ENCODE peak calls at places on chromosomes 6 and 20, in four cellular contexts. T is K562, S is HepG2, M is Panc1. G is an unnamed sample.

GRCh38 chr6:90701146-90701781 is 114.4 kb upstream of the MAP3K7 start:
- DNase-seq in M (no peak), S (no peak), T (no peak), G (no peak)

GRCh38 chr6:18400831-18401446 is 13.8 kb downstream of the RNF144B start:
- DNase-seq in T (no peak), S (no peak), M (no peak), G (no peak)

GRCh38 chr20:46202758-46203509 is 84.8 kb downstream of the CD40 start:
- DNase-seq in T (no peak), S (no peak), M (no peak), G (no peak)

GRCh38 chr6:169858935-169859351 is 107.5 kb downstream of the ERMARD start:
- DNase-seq in S (no peak), T (no peak), M (no peak), G (no peak)

GRCh38 chr6:113632220-113632864 is 224.8 kb upstream of the MARCKS start:
- DNase-seq in M (peak), S (peak), T (no peak), G (peak)

GRCh38 chr20:52104546-52105044 is 87.0 kb downstream of the ZFP64 start:
- DNase-seq in M (no peak), T (no peak), S (no peak), G (no peak)

GRCh38 chr6:22363166-22363965 is 66.5 kb upstream of the PRL start:
- DNase-seq in M (peak), S (peak), T (no peak), G (no peak)

GRCh38 chr6:144006731-144007454 is 1.2 kb downstream of the PLAGL1 start:
- DNase-seq in M (no peak), S (no peak), T (peak), G (peak)

GRCh38 chr6:51473996-51474975 is 613.1 kb downstream of the PKHD1 start:
- DNase-seq in M (no peak), T (no peak), S (no peak), G (no peak)

GRCh38 chr20:63898882-63899558 is 4.1 kb downstream of the DNAJC5 start:
- DNase-seq in S (no peak), T (no peak), M (no peak), G (no peak)

GRCh38 chr20:63895886-63896135 is 885 bp downstream of the DNAJC5 start:
- DNase-seq in M (no peak), T (no peak), S (no peak), G (no peak)

GRCh38 chr20:63900373-63900772 is 5.4 kb downstream of the DNAJC5 start:
- DNase-seq in S (no peak), M (no peak), T (no peak), G (no peak)

GRCh38 chr20:63896136-63896890 is 1.4 kb downstream of the DNAJC5 start:
- DNase-seq in T (peak), S (peak), M (no peak), G (no peak)

DNA sequence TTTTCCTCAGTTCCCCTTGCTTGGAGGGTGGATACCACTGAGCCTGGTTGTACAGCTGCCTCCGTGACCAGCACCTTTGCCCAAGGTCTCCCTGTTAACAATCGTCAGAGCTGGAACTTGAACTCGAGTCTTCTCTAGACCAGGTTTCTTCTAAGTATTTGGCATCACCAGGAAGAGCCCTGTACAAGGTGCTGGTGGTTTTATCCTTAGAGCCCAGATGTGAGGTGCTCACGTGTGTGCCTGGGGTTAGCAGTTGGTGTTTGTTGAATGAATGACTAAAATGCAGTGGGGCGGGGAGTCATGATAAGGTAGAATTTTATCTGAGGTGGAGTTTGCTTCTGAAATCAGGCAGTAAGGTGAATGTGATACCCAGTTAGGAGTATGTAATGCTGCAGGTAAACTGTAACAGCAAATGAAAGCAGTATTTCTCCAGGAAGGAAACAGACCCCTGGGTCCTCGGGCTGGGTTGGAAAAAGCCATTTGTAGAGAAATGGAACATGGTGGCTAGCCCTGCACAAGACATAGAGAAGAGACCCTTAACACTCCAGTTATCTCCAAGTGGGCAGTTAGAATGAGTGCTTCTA is 3.1 kb downstream of the DNAJC5 start:
- DNase-seq in S (no peak), T (no peak), M (no peak), G (no peak)
- TF ChIP-seq TCF7L2 in S (no peak), T (no peak), M (no peak), G (no peak)

GRCh38 chr6:125728739-125729138 is 20.7 kb upstream of the HEY2 start:
- DNase-seq in M (no peak), S (no peak), T (no peak), G (no peak)
- TF ChIP-seq TCF7L2 in M (no peak), S (no peak), T (no peak), G (no peak)

GRCh38 chr6:39387785-39388184 is 65.3 kb upstream of the KCNK16 start:
- DNase-seq in T (no peak), S (no peak), M (no peak), G (no peak)
- TF ChIP-seq TCF7L2 in T (no peak), S (no peak), M (no peak), G (no peak)

GRCh38 chr6:107185570-107185969 is 70.3 kb upstream of the BEND3 start:
- DNase-seq in T (no peak), S (peak), M (no peak), G (no peak)
- TF ChIP-seq TCF7L2 in T (no peak), S (no peak), M (no peak), G (no peak)

GRCh38 chr6:29747688-29748250 is 24.5 kb downstream of the HLA-F start:
- DNase-seq in T (peak), S (no peak), M (no peak), G (no peak)
- TF ChIP-seq TCF7L2 in T (no peak), S (no peak), M (no peak), G (no peak)

GRCh38 chr20:24303393-24303792 is 166.0 kb upstream of the SYNDIG1 start:
- DNase-seq in M (no peak), S (no peak), T (no peak), G (no peak)
- TF ChIP-seq TCF7L2 in M (no peak), S (no peak), T (no peak), G (no peak)

G was measured in HCT116.